ENCODE peak calls at places on chromosomes 5 and 9, in eight cellular contexts. D is cardiac muscle cell; J is psoas muscle; B is hepatocyte; E is RCC 7860; L is mesenchymal stem cell; W is HFFc6; I is activated CD4-positive, alpha-beta T cell treated with anti-CD3 and anti-CD28 coated beads for 48 hours. T is an unnamed sample.

GRCh38 chr5:73764586-73764985 is 138.6 kb downstream of the ARHGEF28 start:
- DNase-seq in D (no peak), L (peak; percentile 85), E (no peak), W (peak; percentile 83), B (no peak), J (no peak), I (no peak), T (peak; percentile 55)

GRCh38 chr9:69455311-69455710 is 130.3 kb downstream of the ENTREP1 start:
- DNase-seq in E (no peak), L (peak; percentile 6), D (no peak), W (no peak), B (peak; percentile 19), J (no peak), I (no peak), T (no peak)

GRCh38 chr5:96348536-96348935 is 84.5 kb downstream of the PCSK1 start:
- DNase-seq in W (no peak), J (no peak), D (no peak), B (no peak), L (no peak), I (no peak), E (no peak), T (no peak)

GRCh38 chr5:53369681-53370080 is 110.7 kb upstream of the FST start:
- DNase-seq in W (no peak), J (no peak), L (no peak), I (no peak), B (no peak), D (no peak), E (no peak), T (no peak)

GRCh38 chr9:1018121-1018520 is 32.0 kb upstream of the DMRT2 start:
- DNase-seq in D (peak; percentile 36), J (peak; percentile 34), I (peak; percentile 32), B (no peak), W (peak; percentile 15), E (no peak), L (no peak), T (no peak)

GRCh38 chr5:81097733-81098132 is 135.4 kb upstream of the CKMT2 start:
- DNase-seq in L (peak; percentile 22), B (no peak), D (no peak), J (no peak), W (no peak), I (no peak), E (no peak), T (peak; percentile 45)

GRCh38 chr5:179816401-179817070 is 4.2 kb upstream of the SQSTM1 start:
- DNase-seq in J (peak; percentile 13), L (no peak), W (no peak), B (peak; percentile 65), D (no peak), I (no peak), E (no peak), T (no peak)

GRCh38 chr5:74243634-74244033 is 396.9 kb downstream of the ENC1 start:
- DNase-seq in W (peak; percentile 16), L (no peak), I (no peak), D (peak; percentile 38), B (no peak), J (no peak), E (no peak), T (no peak)

GRCh38 chr9:83476513-83476912 is 61.7 kb downstream of the FRMD3 start:
- DNase-seq in D (no peak), B (no peak), I (no peak), E (no peak), W (no peak), J (no peak), L (no peak), T (no peak)

GRCh38 chr5:166068547-166069335 is 2222.7 kb upstream of the WWC1 start:
- DNase-seq in E (no peak), J (no peak), I (no peak), W (no peak), L (peak; percentile 63), B (peak; percentile 8), D (no peak), T (no peak)

GRCh38 chr9:35553670-35554543 is 51.2 kb upstream of the TESK1 start:
- DNase-seq in I (peak; percentile 66), L (peak; percentile 80), J (peak; percentile 60), W (peak; percentile 72), D (peak; percentile 88), B (peak; percentile 86), E (peak; percentile 68), T (no peak)

GRCh38 chr5:134092875-134093274 is 21.6 kb upstream of the TCF7 start:
- DNase-seq in L (no peak), W (no peak), D (no peak), E (no peak), I (peak; percentile 37), B (peak; percentile 58), J (no peak), T (no peak)

GRCh38 chr5:20572560-20572959 is 584.6 kb upstream of the CDH18 start:
- DNase-seq in E (peak; percentile 56), D (peak; percentile 89), L (peak; percentile 20), J (no peak), W (no peak), I (no peak), B (peak; percentile 13), T (no peak)

GRCh38 chr5:91591076-91591475 is 208.0 kb upstream of the ARRDC3 start:
- DNase-seq in L (no peak), J (no peak), D (no peak), W (no peak), I (no peak), E (no peak), B (no peak), T (no peak)

GRCh38 chr5:93151896-93152295 is 429.1 kb downstream of the NR2F1-AS1 start:
- DNase-seq in B (no peak), E (no peak), L (no peak), W (no peak), J (no peak), I (no peak), D (no peak), T (no peak)

GRCh38 chr9:73845954-73846690 is 651.0 kb upstream of the RORB start:
- DNase-seq in I (no peak), D (no peak), L (no peak), J (no peak), B (no peak), E (no peak), W (no peak), T (no peak)

GRCh38 chr5:58672521-58672920 is 89.6 kb downstream of the RAB3C start:
- DNase-seq in L (no peak), J (no peak), B (no peak), W (no peak), D (no peak), E (no peak), I (no peak), T (no peak)

GRCh38 chr9:127977877-127978647 is 2.7 kb downstream of the EEIG1 start:
- DNase-seq in E (peak; percentile 9), D (peak; percentile 95), B (no peak), W (peak; percentile 57), I (peak; percentile 44), L (peak; percentile 82), J (peak; percentile 63), T (peak; percentile 19)

GRCh38 chr5:322281-322941 is 897 bp downstream of the AHRR start:
- DNase-seq in E (no peak), L (peak; percentile 63), W (peak; percentile 15), B (no peak), I (peak; percentile 40), D (peak; percentile 24), J (no peak), T (no peak)

GRCh38 chr9:103942171-103942570 is 151.9 kb upstream of the SMC2 start:
- DNase-seq in I (no peak), L (no peak), W (no peak), D (no peak), E (no peak), J (no peak), B (no peak), T (no peak)

GRCh38 chr5:172984244-172984953 is 828 bp downstream of the ATP6V0E1 start:
- DNase-seq in J (peak; percentile 82), W (peak; percentile 84), D (peak; percentile 92), B (peak; percentile 88), I (peak; percentile 87), E (peak; percentile 69), L (peak; percentile 94), T (peak; percentile 52)

GRCh38 chr5:168104811-168105481 is 186.5 kb upstream of the WWC1 start:
- DNase-seq in L (no peak), W (no peak), E (no peak), D (no peak), J (no peak), I (no peak), B (no peak), T (no peak)

GRCh38 chr5:54831233-54831632 is 154.2 kb downstream of the ESM1 start:
- DNase-seq in D (no peak), W (no peak), I (no peak), E (no peak), L (no peak), B (no peak), J (no peak), T (no peak)

GRCh38 chr5:139633295-139634027 is 14.7 kb upstream of the CXXC5 start:
- DNase-seq in J (peak; percentile 65), W (peak; percentile 60), B (peak; percentile 85), D (peak; percentile 80), I (peak; percentile 74), L (peak; percentile 80), E (peak; percentile 75), T (no peak)

GRCh38 chr5:126490167-126490937 is 67.1 kb downstream of the GRAMD2B start:
- DNase-seq in B (no peak), E (no peak), J (no peak), W (no peak), L (no peak), I (no peak), D (no peak), T (no peak)

GRCh38 chr9:13721481-13722235 is 442.2 kb upstream of the MPDZ start:
- DNase-seq in B (no peak), J (no peak), W (peak; percentile 48), E (peak; percentile 51), D (peak; percentile 41), I (no peak), L (no peak), T (peak; percentile 10)

GRCh38 chr5:143495124-143495523 is 91.6 kb upstream of the NR3C1 start:
- DNase-seq in I (no peak), J (no peak), W (no peak), L (peak; percentile 15), B (no peak), D (peak; percentile 61), E (no peak), T (no peak)

GRCh38 chr9:121684381-121685145 is 33.1 kb downstream of the DAB2IP start:
- DNase-seq in E (no peak), I (peak; percentile 53), D (peak; percentile 57), W (no peak), L (peak; percentile 29), J (peak; percentile 47), B (peak; percentile 54), T (no peak)

GRCh38 chr5:177303925-177304391 is 359 bp downstream of the PRELID1 start:
- DNase-seq in I (no peak), J (no peak), B (no peak), L (peak; percentile 34), D (peak; percentile 25), E (no peak), W (no peak), T (no peak)

GRCh38 chr9:83969602-83970001 is 10.4 kb downstream of the HNRNPK start:
- DNase-seq in W (no peak), E (no peak), I (no peak), D (no peak), J (no peak), L (no peak), B (no peak), T (no peak)

T was measured in AG04449.